ENCODE peak calls at places on chromosomes 3 and 15, in five cellular contexts. B is caudate nucleus, Z is iris pigment epithelial cell, V is small intestine, W is NCI-H510A treated with DMSO at 0.1 percent for 48 hours. E is an unnamed sample.

GRCh38 chr3:12178091-12178820 is 19.5 kb upstream of the TIMP4 start:
- DNase-seq in B (no peak), Z (peak), W (no peak), V (no peak), E (peak)

GRCh38 chr3:99865321-99865720 is 47.7 kb downstream of the CMSS1 start:
- DNase-seq in Z (peak), W (no peak), B (no peak), V (no peak), E (peak)

GRCh38 chr3:11717301-11717700 is 73.6 kb upstream of the VGLL4 start:
- DNase-seq in V (no peak), Z (no peak), B (no peak), W (no peak), E (peak)

GRCh38 chr15:92079047-92079446 is 225.5 kb downstream of the SLCO3A1 start:
- DNase-seq in B (no peak), V (no peak), Z (no peak), W (no peak), E (peak)

GRCh38 chr3:116667324-116667723 is 42.3 kb upstream of the TUSC7 start:
- DNase-seq in W (no peak), B (no peak), V (no peak), Z (no peak), E (no peak)

GRCh38 chr15:56038015-56038414 is 44.6 kb upstream of the NEDD4 start:
- DNase-seq in W (no peak), B (no peak), Z (peak), V (no peak), E (peak)

GRCh38 chr15:39310633-39311032 is 270.2 kb upstream of the THBS1 start:
- DNase-seq in Z (no peak), V (no peak), B (no peak), W (no peak), E (peak)

GRCh38 chr3:37997791-37998370 is 7.3 kb downstream of the VILL start:
- DNase-seq in V (no peak), W (no peak), Z (no peak), B (no peak), E (no peak)

GRCh38 chr15:54519577-54519976 is 541.3 kb downstream of the UNC13C start:
- DNase-seq in Z (no peak), V (no peak), W (no peak), B (no peak), E (no peak)

GRCh38 chr3:127339943-127340861 is 52.4 kb upstream of the PRR20G start:
- DNase-seq in B (no peak), Z (no peak), W (no peak), V (peak), E (no peak)

GRCh38 chr3:100503450-100503849 is 11.0 kb downstream of the TMEM45A start:
- DNase-seq in B (no peak), Z (no peak), V (no peak), W (no peak), E (no peak)

GRCh38 chr3:49616491-49616941 is 57.6 kb upstream of the APEH start:
- DNase-seq in B (no peak), V (no peak), Z (peak), W (no peak), E (peak)

GRCh38 chr3:140602781-140603180 is 75.1 kb upstream of the TRIM42 start:
- DNase-seq in Z (no peak), V (no peak), B (no peak), W (no peak), E (no peak)

GRCh38 chr3:49930922-49931321 is 1.3 kb upstream of the MON1A start:
- DNase-seq in V (peak), B (no peak), Z (no peak), W (peak), E (peak)

GRCh38 chr3:21621396-21621695 is 129.7 kb downstream of the ZNF385D start:
- DNase-seq in Z (peak), B (no peak), V (peak), W (no peak), E (no peak)

GRCh38 chr15:73633991-73634495 is 854 bp upstream of the NPTN start:
- DNase-seq in Z (peak), B (no peak), W (no peak), V (no peak), E (peak)

GRCh38 chr3:135982404-135982761 is 16.9 kb downstream of the PPP2R3A start:
- DNase-seq in W (no peak), B (no peak), V (no peak), Z (no peak), E (peak)

GRCh38 chr3:195246608-195247007 is 24.4 kb downstream of the XXYLT1 start:
- DNase-seq in V (no peak), W (no peak), Z (no peak), B (no peak), E (no peak)

GRCh38 chr3:149406244-149406752 is 28.8 kb upstream of the TM4SF1 start:
- DNase-seq in Z (no peak), W (no peak), V (no peak), B (no peak), E (no peak)

GRCh38 chr15:20356444-20357138 is 185.0 kb downstream of the GOLGA6L6 start:
- DNase-seq in B (no peak), V (no peak), W (no peak), Z (no peak), E (peak)

GRCh38 chr3:42600958-42601675 is 631 bp downstream of the NKTR start:
- DNase-seq in B (peak), W (peak), V (peak), Z (peak), E (peak)

GRCh38 chr3:71444028-71444860 is 139.3 kb downstream of the FOXP1 start:
- DNase-seq in V (peak), B (no peak), Z (peak), W (no peak), E (peak)

GRCh38 chr15:57171414-57171813 is 204.9 kb upstream of the CGNL1 start:
- DNase-seq in B (no peak), W (no peak), V (no peak), Z (no peak), E (no peak)

GRCh38 chr3:21020681-21021080 is 730.3 kb downstream of the ZNF385D start:
- DNase-seq in V (no peak), Z (peak), W (no peak), B (no peak), E (no peak)

GRCh38 chr15:40498891-40499290 is 28.1 kb downstream of the CHST14 start:
- DNase-seq in V (no peak), B (no peak), Z (no peak), W (no peak), E (peak)

GRCh38 chr15:25690673-25691543 is 172.2 kb downstream of the ATP10A start:
- DNase-seq in W (no peak), Z (peak), V (no peak), B (no peak), E (no peak)

GRCh38 chr3:130699765-130700164 is 46.9 kb downstream of the PIK3R4 start:
- DNase-seq in W (peak), B (no peak), V (peak), Z (peak), E (peak)